ENCODE peak calls at places on chromosomes 11 and 22, in six cellular contexts. P is glutamatergic neuron, D is PC-3, S is NCI-H446 treated with DMSO at 0.1 percent for 48 hours, O is AG09309, G is islet precursor cell. R is an unnamed sample.

GRCh38 chr11:10438451-10438850 is 16.6 kb upstream of the AMPD3 start:
- DNase-seq in D (no peak), P (no peak), O (no peak), S (no peak), G (peak), R (no peak)

GRCh38 chr11:121451982-121452608 is at the start of gene SORL1:
- DNase-seq in D (peak), S (peak), G (peak), P (peak), O (no peak), R (no peak)

GRCh38 chr11:61411589-61411988 is 18.2 kb downstream of the CPSF7 start:
- DNase-seq in O (no peak), D (no peak), S (no peak), G (no peak), P (no peak), R (no peak)

GRCh38 chr11:96238563-96239166 is 104.3 kb downstream of the MAML2 start:
- DNase-seq in G (no peak), O (no peak), P (no peak), S (peak), D (no peak), R (no peak)

GRCh38 chr11:7555067-7555699 is 41.4 kb downstream of the PPFIBP2 start:
- DNase-seq in O (no peak), S (no peak), D (peak), G (peak), P (no peak), R (no peak)

GRCh38 chr11:46272816-46273427 is 4.5 kb upstream of the CREB3L1 start:
- DNase-seq in O (no peak), D (peak), G (peak), S (no peak), P (no peak), R (no peak)

GRCh38 chr22:28034760-28035401 is 115.8 kb upstream of the PITPNB start:
- DNase-seq in D (peak), O (no peak), S (peak), G (peak), P (peak), R (no peak)

GRCh38 chr11:72787262-72788104 is 6.4 kb downstream of the STARD10 start:
- DNase-seq in S (no peak), D (no peak), G (peak), O (no peak), P (no peak), R (no peak)

R was measured in BJ.